ENCODE peak calls at places on chromosomes 16 and 17, in seven cellular contexts. C, P, M, H, K, Q and J are unnamed samples. For H3K36me3, the result is how much of the 10 kb centered on the place peaks cover.

GRCh38 chr17:31216053-31216751 is 80.8 kb downstream of the OMG start:
- DNase-seq in C (no peak), P (no peak), M (no peak), H (no peak), K (no peak), Q (peak), J (no peak)

GRCh38 chr17:6443692-6444572 is at the start of gene PIMREG:
- DNase-seq in C (peak), P (peak), M (peak), H (peak), K (peak), Q (peak), J (peak)

GRCh38 chr16:67654069-67654911 is 5.8 kb downstream of the ACD start:
- DNase-seq in C (no peak), P (no peak), M (no peak), H (no peak), K (peak), Q (no peak), J (no peak)

GRCh38 chr16:79131676-79132075 is 468.9 kb downstream of the MAF start:
- DNase-seq in C (no peak), P (no peak), M (no peak), H (no peak), K (no peak), Q (no peak), J (no peak)

GRCh38 chr16:50036426-50036825 is 11.4 kb downstream of the CNEP1R1 start:
- DNase-seq in C (no peak), P (no peak), M (no peak), H (no peak), K (no peak), Q (no peak), J (no peak)

GRCh38 chr16:89320717-89321501 is 103.4 kb downstream of the ZNF778 start:
- DNase-seq in C (no peak), P (peak), M (peak), H (peak), K (no peak), Q (no peak), J (no peak)

GRCh38 chr17:48542114-48542955 is 2.6 kb downstream of the HOXB2 start:
- DNase-seq in C (no peak), P (no peak), M (no peak), H (no peak), K (no peak), Q (peak), J (no peak)

GRCh38 chr17:18318771-18319450 is 3.8 kb downstream of the SMCR8 start:
- DNase-seq in C (no peak), P (no peak), M (no peak), H (no peak), K (no peak), Q (no peak), J (no peak)

GRCh38 chr17:81083125-81083765 is 48.3 kb downstream of the BAIAP2 start:
- DNase-seq in C (no peak), P (no peak), M (peak), H (no peak), K (no peak), Q (peak), J (no peak)

GRCh38 chr17:15180121-15180561 is 85.0 kb downstream of the PMP22 start:
- DNase-seq in C (peak), P (no peak), M (no peak), H (no peak), K (no peak), Q (no peak), J (no peak)

GRCh38 chr17:30906101-30906911 is at the start of gene TEFM:
- DNase-seq in C (peak), P (peak), M (peak), H (peak), K (peak), Q (peak), J (peak)

GRCh38 chr17:900336-900735 is 79.2 kb downstream of the NXN start:
- DNase-seq in C (no peak), P (no peak), M (no peak), H (no peak), K (no peak), Q (no peak), J (no peak)

GRCh38 chr17:82909322-82909904 is 69.6 kb upstream of the ZNF750 start:
- DNase-seq in C (no peak), P (peak), M (no peak), H (no peak), K (no peak), Q (no peak), J (no peak)

GRCh38 chr16:23952128-23953041 is 116.6 kb downstream of the PRKCB start:
- DNase-seq in C (no peak), P (no peak), M (no peak), H (peak), K (no peak), Q (peak), J (peak)

GRCh38 chr17:19502517-19502916 is 31.1 kb upstream of the SLC47A1 start:
- DNase-seq in C (no peak), P (no peak), M (no peak), H (no peak), K (no peak), Q (no peak), J (no peak)

GRCh38 chr17:75335315-75335714 is 46.1 kb upstream of the SLC25A19 start:
- DNase-seq in C (no peak), P (no peak), M (no peak), H (no peak), K (no peak), Q (no peak), J (no peak)

GRCh38 chr16:10408824-10409381 is 23.0 kb downstream of the ATF7IP2 start:
- DNase-seq in C (no peak), P (no peak), M (no peak), H (no peak), K (no peak), Q (no peak), J (no peak)

GRCh38 chr16:89103156-89103555 is 9.5 kb downstream of the ACSF3 start:
- DNase-seq in C (no peak), P (no peak), M (no peak), H (no peak), K (no peak), Q (no peak), J (no peak)

GRCh38 chr16:11696266-11697012 is 28.2 kb downstream of the SNN start:
- DNase-seq in C (no peak), P (no peak), M (no peak), H (no peak), K (no peak), Q (no peak), J (no peak)

GRCh38 chr16:56742030-56742984 is 12.4 kb downstream of the NUP93 start:
- DNase-seq in C (no peak), P (no peak), M (no peak), H (no peak), K (no peak), Q (no peak), J (no peak)

GRCh38 chr17:50173335-50173941 is 7.6 kb downstream of the SGCA start:
- DNase-seq in C (no peak), P (peak), M (peak), H (no peak), K (peak), Q (peak), J (no peak)

GRCh38 chr16:69019811-69020210 is 85.6 kb upstream of the HAS3 start:
- DNase-seq in C (no peak), P (no peak), M (no peak), H (no peak), K (no peak), Q (no peak), J (no peak)

GRCh38 chr17:78882546-78883089 is 20.4 kb downstream of the CEP295NL start:
- DNase-seq in C (no peak), P (no peak), M (no peak), H (no peak), K (no peak), Q (no peak), J (no peak)

GRCh38 chr16:67071476-67072048 is 38.2 kb upstream of the PHAF1 start:
- DNase-seq in C (no peak), P (no peak), M (no peak), H (no peak), K (no peak), Q (no peak), J (no peak)

DNA sequence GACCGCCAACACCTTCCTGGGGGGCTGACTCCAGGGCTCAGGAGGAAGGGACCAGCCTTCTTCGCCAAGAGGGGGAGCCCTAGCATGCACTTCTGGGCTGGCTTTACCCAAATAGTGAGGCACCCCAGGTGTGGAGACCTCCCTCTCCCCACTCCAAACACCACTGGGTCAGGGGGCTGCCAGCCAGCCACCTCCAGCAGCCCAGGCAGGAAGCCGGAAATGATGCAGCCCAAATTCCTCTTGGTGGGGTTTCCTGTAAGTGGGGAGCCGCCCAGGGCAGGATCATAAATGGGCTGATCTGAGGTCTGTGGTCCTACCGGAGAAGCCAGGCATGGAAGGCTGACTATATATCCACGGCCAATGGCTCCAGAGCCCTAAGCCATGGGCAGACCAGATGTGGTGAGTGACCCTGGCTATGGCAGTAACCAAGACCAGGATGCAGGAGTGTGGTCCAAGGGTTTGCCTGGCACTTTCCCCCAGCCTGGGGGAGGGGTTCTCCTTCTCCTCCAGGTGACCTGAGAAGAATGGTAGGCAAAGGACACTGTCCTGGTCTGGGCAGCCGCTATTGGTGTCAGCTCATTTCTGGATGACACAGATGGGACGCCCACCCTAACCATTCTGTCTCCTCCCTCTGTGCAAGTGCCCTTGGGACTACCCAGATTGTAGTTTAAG is 4.2 kb downstream of the GIT1 start:
- DNase-seq in C (no peak), P (peak), M (no peak), H (no peak), K (no peak), Q (peak), J (peak)
- H3K4me3 ChIP-seq in C (peak), P (peak), M (no peak), H (no peak), K (no peak), Q (no peak), J (no peak)

GRCh38 chr17:36566081-36566480 is 21.4 kb downstream of the GGNBP2 start:
- DNase-seq in C (no peak), P (no peak), M (no peak), H (no peak), K (no peak), Q (no peak), J (no peak)
- H3K36me3 ChIP-seq in C (half or more), P (half or more), M (under half), H (half or more), K (under half), Q (under half), J (under half)

GRCh38 chr17:68567581-68567980 is 33.6 kb downstream of the FAM20A start:
- DNase-seq in C (no peak), P (no peak), M (no peak), H (no peak), K (no peak), Q (no peak), J (no peak)

GRCh38 chr17:68565656-68566055 is 35.5 kb downstream of the FAM20A start:
- DNase-seq in C (no peak), P (no peak), M (no peak), H (no peak), K (no peak), Q (no peak), J (no peak)

GRCh38 chr17:68567035-68567434 is 34.1 kb downstream of the FAM20A start:
- DNase-seq in C (no peak), P (no peak), M (no peak), H (no peak), K (no peak), Q (no peak), J (no peak)

GRCh38 chr17:68564415-68565111 is 36.6 kb downstream of the FAM20A start:
- DNase-seq in C (no peak), P (no peak), M (no peak), H (no peak), K (no peak), Q (no peak), J (no peak)

GRCh38 chr17:68566145-68566738 is 34.9 kb downstream of the FAM20A start:
- DNase-seq in C (no peak), P (no peak), M (no peak), H (no peak), K (no peak), Q (peak), J (no peak)
- TF ChIP-seq POLR2A in C (no peak), P (no peak), M (no peak), H (no peak), K (no peak), Q (no peak), J (no peak)

GRCh38 chr16:55045329-55046145 is 114.9 kb downstream of the IRX5 start:
- DNase-seq in C (peak), P (no peak), M (no peak), H (no peak), K (no peak), Q (no peak), J (no peak)
- H3K4me3 ChIP-seq in C (no peak), P (no peak), M (no peak), H (no peak), K (no peak), Q (no peak), J (no peak)

GRCh38 chr17:66689192-66689591 is 145.7 kb upstream of the CACNG5 start:
- DNase-seq in C (no peak), P (no peak), M (no peak), H (no peak), K (no peak), Q (no peak), J (no peak)
- H3K36me3 ChIP-seq in C (under half), P (under half), M (under half), H (under half), K (under half), Q (under half), J (under half)

GRCh38 chr17:29389994-29390855 is at the start of gene TAOK1:
- DNase-seq in C (peak), P (peak), M (peak), H (peak), K (peak), Q (peak), J (peak)
- TF ChIP-seq POLR2A in C (peak), P (peak), M (peak), H (peak), K (peak), Q (peak), J (peak)

DNA sequence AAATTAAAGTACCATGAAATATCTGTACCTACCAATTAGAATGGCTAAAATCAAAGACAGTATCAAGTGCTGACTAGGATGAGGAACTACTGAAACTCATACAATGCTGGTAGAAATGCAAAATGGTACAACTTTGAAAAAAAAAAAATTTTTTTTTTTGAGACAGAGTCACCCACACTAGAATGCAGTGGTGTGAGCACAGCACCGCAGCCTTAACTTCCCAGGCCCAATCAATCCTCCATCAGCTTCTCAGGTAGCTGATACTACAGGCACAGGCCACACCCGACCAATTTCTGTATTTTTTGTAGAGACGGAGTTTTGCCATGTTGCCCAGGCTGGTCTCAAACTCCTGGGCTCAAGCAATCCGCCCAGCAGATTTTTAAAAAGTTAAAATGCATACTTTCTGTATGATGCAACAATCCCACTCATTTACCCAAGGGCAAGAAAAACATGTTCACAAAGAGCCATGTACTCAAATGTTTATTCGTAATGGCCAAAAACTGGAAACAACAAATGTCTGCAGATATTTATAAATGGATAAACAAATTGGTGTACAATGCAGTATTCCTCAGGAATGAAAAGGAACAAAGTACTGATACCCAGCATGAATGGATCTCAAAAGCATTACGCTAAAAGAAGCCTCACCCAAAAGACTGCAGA is 8.7 kb downstream of the SMURF2 start:
- DNase-seq in C (no peak), P (no peak), M (no peak), H (no peak), K (no peak), Q (no peak), J (no peak)
- H3K4me3 ChIP-seq in C (no peak), P (no peak), M (no peak), H (no peak), K (no peak), Q (no peak), J (no peak)

DNA sequence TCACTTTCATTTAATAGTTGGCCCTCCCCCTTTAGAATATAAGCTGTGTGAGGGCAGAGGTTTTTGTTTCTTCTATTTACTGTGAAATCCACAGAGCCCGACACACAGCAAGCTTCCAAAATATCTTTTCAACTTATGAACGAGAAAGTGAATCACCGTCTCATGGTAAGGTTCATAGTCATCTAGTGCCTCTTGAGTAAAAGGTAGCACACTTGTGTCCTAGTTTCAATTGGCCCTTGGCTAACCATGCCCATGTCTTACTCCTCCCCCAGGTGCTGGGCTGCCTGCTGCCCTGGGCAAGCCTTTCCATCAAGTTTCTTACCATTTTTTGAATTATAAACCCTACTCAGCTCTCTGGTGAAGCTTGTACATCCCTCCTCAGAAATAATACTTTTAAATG is 12.4 kb upstream of the GP2 start:
- DNase-seq in C (no peak), P (no peak), M (peak), H (no peak), K (no peak), Q (no peak), J (no peak)
- H3K36me3 ChIP-seq in C (under half), P (under half), M (under half), H (under half), K (under half), Q (under half), J (under half)

GRCh38 chr17:45396496-45397205 is 36.0 kb downstream of the ARHGAP27 start:
- DNase-seq in C (no peak), P (no peak), M (no peak), H (no peak), K (no peak), Q (no peak), J (no peak)

GRCh38 chr17:45394001-45394912 is 38.4 kb downstream of the ARHGAP27 start:
- DNase-seq in C (no peak), P (no peak), M (no peak), H (no peak), K (no peak), Q (no peak), J (no peak)

GRCh38 chr17:45393477-45393876 is 39.2 kb downstream of the ARHGAP27 start:
- DNase-seq in C (no peak), P (no peak), M (no peak), H (no peak), K (no peak), Q (no peak), J (no peak)

GRCh38 chr17:45395569-45396415 is 36.9 kb downstream of the ARHGAP27 start:
- DNase-seq in C (no peak), P (no peak), M (no peak), H (no peak), K (no peak), Q (no peak), J (no peak)

DNA sequence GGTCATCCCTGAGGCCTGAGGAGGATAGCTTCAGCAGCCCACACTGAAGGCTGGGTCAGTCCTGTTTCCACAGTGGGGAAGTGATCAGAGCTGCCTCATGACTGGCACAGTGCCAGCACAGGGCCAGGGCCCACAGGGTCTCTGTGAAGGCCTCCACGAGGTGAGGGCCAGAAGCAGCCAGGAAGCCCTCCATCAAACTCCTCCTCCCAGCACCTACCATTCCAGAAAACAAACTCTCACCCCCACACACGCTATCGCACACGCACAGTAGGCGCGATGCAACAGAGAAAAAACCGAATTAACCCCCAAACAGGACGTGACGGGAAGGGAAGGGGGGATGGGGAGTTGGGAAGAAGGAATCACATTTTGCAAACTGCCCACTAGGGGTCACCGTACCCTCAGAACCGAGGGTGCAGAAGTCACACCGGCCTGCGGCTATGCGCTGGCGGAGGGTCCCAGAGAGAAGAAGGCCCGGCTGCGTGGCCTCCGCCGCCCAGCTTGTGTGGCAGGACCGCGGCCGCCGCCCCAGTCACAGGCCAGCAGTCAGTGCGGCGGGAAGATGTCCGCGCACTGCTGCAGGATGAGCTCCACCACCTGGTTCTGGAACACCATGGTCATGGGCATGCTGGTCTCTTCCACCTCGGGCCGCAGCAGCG is 37.6 kb downstream of the ARHGAP27 start:
- DNase-seq in C (no peak), P (peak), M (peak), H (peak), K (peak), Q (peak), J (peak)
- TF ChIP-seq POLR2A in C (no peak), P (no peak), M (no peak), H (no peak), K (no peak), Q (no peak), J (no peak)